ENCODE peak calls at places on chromosomes 12 and 14, in four cellular contexts. U is GM12878, D is HCT116, F is K562. B is an unnamed sample.

GRCh38 chr12:4272014-4272975 is 1.3 kb upstream of the CCND2 start:
- DNase-seq in D (no peak), U (peak; percentile 74), F (peak; percentile 56), B (peak; percentile 89)

GRCh38 chr12:22856120-22856699 is 231.2 kb downstream of the ETNK1 start:
- DNase-seq in F (peak; percentile 12), U (no peak), D (peak; percentile 7), B (no peak)

GRCh38 chr12:321606-322326 is 59.1 kb upstream of the SLC6A13 start:
- DNase-seq in F (no peak), U (no peak), D (peak; percentile 3), B (no peak)

GRCh38 chr12:56682323-56682722 is 5.8 kb downstream of the PTGES3 start:
- DNase-seq in F (no peak), D (no peak), U (no peak), B (no peak)

GRCh38 chr12:19746471-19746870 is 307.2 kb downstream of the AEBP2 start:
- DNase-seq in U (no peak), D (no peak), F (no peak), B (no peak)

GRCh38 chr14:104361921-104362681 is 217.5 kb upstream of the C14orf180 start:
- DNase-seq in F (no peak), U (no peak), D (no peak), B (no peak)

GRCh38 chr14:103775506-103775905 is 59.9 kb downstream of the ZFYVE21 start:
- DNase-seq in U (no peak), D (no peak), F (no peak), B (no peak)

GRCh38 chr12:79251356-79251755 is 386.8 kb downstream of the SYT1 start:
- DNase-seq in D (no peak), U (no peak), F (no peak), B (no peak)

GRCh38 chr12:116483959-116484699 is 75.1 kb upstream of the MAP1LC3B2 start:
- DNase-seq in D (no peak), U (no peak), F (peak; percentile 27), B (no peak)

GRCh38 chr12:94308612-94309011 is 151.1 kb downstream of the CEP83 start:
- DNase-seq in F (no peak), U (no peak), D (no peak), B (no peak)

GRCh38 chr14:76011959-76012802 is 26.6 kb downstream of the IFT43 start:
- DNase-seq in F (no peak), D (no peak), U (no peak), B (no peak)

GRCh38 chr12:6273931-6274687 is 36.4 kb upstream of the PLEKHG6 start:
- DNase-seq in D (no peak), F (no peak), U (no peak), B (no peak)

GRCh38 chr12:52050116-52050770 is 999 bp upstream of the NR4A1 start:
- DNase-seq in U (no peak), D (no peak), F (no peak), B (no peak)

GRCh38 chr12:94140556-94140955 is 7.8 kb upstream of the PLXNC1 start:
- DNase-seq in F (peak; percentile 35), D (peak; percentile 19), U (no peak), B (peak; percentile 54)

GRCh38 chr14:76514599-76514998 is 138.7 kb downstream of the ESRRB start:
- DNase-seq in F (peak; percentile 43), U (no peak), D (peak; percentile 48), B (no peak)

GRCh38 chr12:100017056-100017455 is 32.3 kb upstream of the ANKS1B start:
- DNase-seq in D (no peak), U (no peak), F (no peak), B (no peak)

GRCh38 chr12:56038022-56038665 is 3.6 kb upstream of the RPS26 start:
- DNase-seq in F (no peak), D (no peak), U (no peak), B (no peak)

GRCh38 chr14:25121342-25122129 is 71.6 kb upstream of the STXBP6 start:
- DNase-seq in U (no peak), F (no peak), D (no peak), B (no peak)

GRCh38 chr12:6538420-6539275 is 4.3 kb downstream of the GAPDH start:
- DNase-seq in F (no peak), U (no peak), D (no peak), B (no peak)

GRCh38 chr12:54282949-54283593 is 2.5 kb downstream of the HNRNPA1 start:
- DNase-seq in F (no peak), D (no peak), U (no peak), B (no peak)

GRCh38 chr12:64059685-64060084 is 162.4 kb downstream of the KICS2 start:
- DNase-seq in F (no peak), D (no peak), U (no peak), B (no peak)

GRCh38 chr14:54533100-54533499 is 23.4 kb downstream of the CGRRF1 start:
- DNase-seq in D (no peak), U (no peak), F (no peak), B (no peak)

GRCh38 chr14:69088523-69089445 is 64.1 kb downstream of the DCAF5 start:
- DNase-seq in F (no peak), U (no peak), D (no peak), B (no peak)

GRCh38 chr14:69091695-69092094 is 61.2 kb downstream of the DCAF5 start:
- DNase-seq in F (no peak), U (no peak), D (no peak), B (no peak)

GRCh38 chr14:69087061-69087461 is 65.9 kb downstream of the DCAF5 start:
- DNase-seq in D (no peak), F (no peak), U (no peak), B (no peak)

GRCh38 chr14:69092840-69093422 is 60.0 kb downstream of the DCAF5 start:
- DNase-seq in D (no peak), U (no peak), F (no peak), B (no peak)

DNA sequence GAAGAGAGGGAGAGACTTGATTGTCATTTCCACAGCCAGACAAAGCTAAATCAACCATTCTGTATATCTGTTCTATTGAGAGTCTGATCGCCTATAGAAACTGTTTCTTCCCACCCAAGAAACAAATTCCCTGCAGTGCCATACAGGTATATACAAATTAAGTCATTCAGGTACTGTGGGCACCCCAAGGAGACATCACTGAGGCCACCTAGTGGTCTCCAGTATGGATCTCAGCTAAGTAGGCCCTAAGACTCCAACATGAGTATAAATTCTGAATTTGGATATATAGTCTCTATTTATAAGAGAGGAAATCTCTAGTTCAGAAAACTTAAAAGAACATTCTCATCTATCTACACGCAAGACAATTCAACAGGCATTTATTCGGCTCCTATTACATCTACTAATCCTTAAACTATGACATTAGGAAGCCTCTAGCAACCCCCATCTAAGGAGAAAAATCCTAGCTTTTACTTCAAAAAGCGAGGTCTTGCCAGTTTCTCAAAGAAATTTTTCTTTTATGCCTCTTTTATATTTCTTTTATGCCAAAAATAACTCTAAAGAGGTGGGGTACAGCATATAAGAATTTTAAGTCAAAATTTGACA is 62.6 kb downstream of the DCAF5 start:
- DNase-seq in D (peak; percentile 45), F (peak; percentile 10), U (no peak), B (no peak)
- TF ChIP-seq EGR1 in D (no peak), F (no peak), U (no peak), B (no peak)

GRCh38 chr14:50978888-50979287 is 34.6 kb upstream of the PYGL start:
- DNase-seq in F (no peak), D (no peak), U (peak; percentile 38), B (no peak)
- TF ChIP-seq EGR1 in F (no peak), D (no peak), U (no peak), B (no peak)

GRCh38 chr12:53184828-53185227 is 4.1 kb upstream of the CSAD start:
- DNase-seq in U (no peak), F (peak; percentile 1), D (no peak), B (no peak)
- TF ChIP-seq EGR1 in U (no peak), F (no peak), D (no peak), B (no peak)

DNA sequence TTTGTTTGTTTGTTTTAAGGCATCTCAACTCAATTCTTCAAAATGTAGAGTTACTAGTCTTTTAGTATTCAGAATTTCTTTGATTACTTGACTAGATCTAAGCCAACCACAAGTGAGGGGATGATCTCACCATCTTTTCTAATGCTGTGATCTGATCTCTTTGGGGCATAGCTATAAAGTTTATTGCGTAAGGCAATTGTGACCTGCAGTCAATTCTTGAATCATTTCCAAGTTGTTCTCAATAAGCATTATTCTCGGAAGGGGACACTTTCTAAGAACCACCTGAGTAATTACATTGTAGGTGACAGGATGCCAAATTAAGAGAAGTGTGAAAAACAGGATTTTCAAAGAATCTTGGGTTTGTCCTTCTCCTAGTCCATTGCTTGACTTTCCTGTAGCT is 13.1 kb downstream of the DACT1 start:
- DNase-seq in F (no peak), D (no peak), U (no peak), B (no peak)
- TF ChIP-seq EGR1 in F (no peak), D (no peak), U (no peak), B (no peak)